ENCODE peak calls at places on chromosomes 13 and 19, in ten cellular contexts. One of them, this sample, is unnamed.
A peak's percentile ranks its signal among the peaks of the same experiment; 100 is the strongest.

GRCh38 chr19:7883796-7884570 is 4.3 kb upstream of the LRRC8E start:
- DNase-seq in COR-L47: no peak
- DNase-seq in amniotic stem cell: no peak
- DNase-seq in NCI-H345: no peak
- DNase-seq in T-helper 17 cell: no peak
- DNase-seq in NCI-H2171 treated with DMSO at 0.1 percent for 48 hours: no peak
- DNase-seq in NCI-H774: no peak
- DNase-seq in C1 segment of cervical spinal cord: no peak
- DNase-seq in GM23338: no peak
- DNase-seq in HuH-7: no peak
- DNase-seq in this sample: no peak

GRCh38 chr19:3003046-3003445 is 25.7 kb downstream of the TLE6 start:
- DNase-seq in COR-L47: no peak
- DNase-seq in NCI-H774: no peak
- DNase-seq in C1 segment of cervical spinal cord: no peak
- DNase-seq in amniotic stem cell: no peak
- DNase-seq in T-helper 17 cell: no peak
- DNase-seq in NCI-H2171 treated with DMSO at 0.1 percent for 48 hours: no peak
- DNase-seq in HuH-7: no peak
- DNase-seq in GM23338: no peak
- DNase-seq in NCI-H345: no peak
- DNase-seq in this sample: no peak

GRCh38 chr13:113455384-113455783 is 2.1 kb upstream of the ADPRHL1 start:
- DNase-seq in amniotic stem cell: no peak
- DNase-seq in C1 segment of cervical spinal cord: no peak
- DNase-seq in NCI-H2171 treated with DMSO at 0.1 percent for 48 hours: no peak
- DNase-seq in HuH-7: no peak
- DNase-seq in COR-L47: no peak
- DNase-seq in NCI-H345: no peak
- DNase-seq in T-helper 17 cell: no peak
- DNase-seq in NCI-H774: no peak
- DNase-seq in GM23338: no peak
- DNase-seq in this sample: no peak

GRCh38 chr19:18281082-18282020 is at the start of gene JUND:
- DNase-seq in NCI-H2171 treated with DMSO at 0.1 percent for 48 hours: peak; percentile 96
- DNase-seq in NCI-H345: peak; percentile 95
- DNase-seq in amniotic stem cell: peak; percentile 93
- DNase-seq in C1 segment of cervical spinal cord: peak; percentile 96
- DNase-seq in GM23338: peak; percentile 97
- DNase-seq in HuH-7: peak; percentile 85
- DNase-seq in COR-L47: peak; percentile 96
- DNase-seq in NCI-H774: peak; percentile 96
- DNase-seq in T-helper 17 cell: peak; percentile 99
- DNase-seq in this sample: peak; percentile 98

GRCh38 chr19:53388168-53388567 is 6.8 kb upstream of the ZNF765 start:
- DNase-seq in NCI-H345: no peak
- DNase-seq in COR-L47: no peak
- DNase-seq in C1 segment of cervical spinal cord: no peak
- DNase-seq in amniotic stem cell: no peak
- DNase-seq in GM23338: no peak
- DNase-seq in NCI-H2171 treated with DMSO at 0.1 percent for 48 hours: no peak
- DNase-seq in HuH-7: no peak
- DNase-seq in T-helper 17 cell: no peak
- DNase-seq in NCI-H774: no peak
- DNase-seq in this sample: no peak

GRCh38 chr13:36251528-36251927 is 37.2 kb upstream of the SOHLH2 start:
- DNase-seq in amniotic stem cell: no peak
- DNase-seq in NCI-H2171 treated with DMSO at 0.1 percent for 48 hours: no peak
- DNase-seq in GM23338: no peak
- DNase-seq in NCI-H774: no peak
- DNase-seq in T-helper 17 cell: no peak
- DNase-seq in C1 segment of cervical spinal cord: no peak
- DNase-seq in HuH-7: no peak
- DNase-seq in COR-L47: no peak
- DNase-seq in NCI-H345: no peak
- DNase-seq in this sample: no peak

GRCh38 chr19:16379521-16380313 is 55.1 kb downstream of the KLF2 start:
- DNase-seq in HuH-7: no peak
- DNase-seq in NCI-H2171 treated with DMSO at 0.1 percent for 48 hours: no peak
- DNase-seq in C1 segment of cervical spinal cord: no peak
- DNase-seq in NCI-H345: no peak
- DNase-seq in GM23338: no peak
- DNase-seq in T-helper 17 cell: no peak
- DNase-seq in COR-L47: no peak
- DNase-seq in NCI-H774: no peak
- DNase-seq in amniotic stem cell: no peak
- DNase-seq in this sample: no peak

GRCh38 chr19:6887326-6887725 is at the start of gene ADGRE1:
- DNase-seq in NCI-H2171 treated with DMSO at 0.1 percent for 48 hours: no peak
- DNase-seq in NCI-H774: no peak
- DNase-seq in GM23338: no peak
- DNase-seq in HuH-7: no peak
- DNase-seq in COR-L47: no peak
- DNase-seq in NCI-H345: no peak
- DNase-seq in C1 segment of cervical spinal cord: no peak
- DNase-seq in T-helper 17 cell: no peak
- DNase-seq in amniotic stem cell: no peak
- DNase-seq in this sample: no peak

GRCh38 chr19:28874742-28875141 is 338.2 kb downstream of the UQCRFS1 start:
- DNase-seq in amniotic stem cell: no peak
- DNase-seq in T-helper 17 cell: no peak
- DNase-seq in NCI-H345: peak; percentile 98
- DNase-seq in COR-L47: no peak
- DNase-seq in HuH-7: no peak
- DNase-seq in GM23338: no peak
- DNase-seq in NCI-H2171 treated with DMSO at 0.1 percent for 48 hours: no peak
- DNase-seq in C1 segment of cervical spinal cord: no peak
- DNase-seq in NCI-H774: peak; percentile 63
- DNase-seq in this sample: no peak

GRCh38 chr19:1685046-1685445 is 32.6 kb upstream of the TCF3 start:
- DNase-seq in GM23338: no peak
- DNase-seq in HuH-7: no peak
- DNase-seq in C1 segment of cervical spinal cord: no peak
- DNase-seq in NCI-H774: no peak
- DNase-seq in NCI-H345: no peak
- DNase-seq in amniotic stem cell: no peak
- DNase-seq in NCI-H2171 treated with DMSO at 0.1 percent for 48 hours: no peak
- DNase-seq in T-helper 17 cell: no peak
- DNase-seq in COR-L47: no peak
- DNase-seq in this sample: peak; percentile 28

GRCh38 chr13:95411641-95412040 is 110.4 kb upstream of the ABCC4 start:
- DNase-seq in GM23338: no peak
- DNase-seq in NCI-H2171 treated with DMSO at 0.1 percent for 48 hours: no peak
- DNase-seq in NCI-H774: peak; percentile 15
- DNase-seq in HuH-7: no peak
- DNase-seq in amniotic stem cell: no peak
- DNase-seq in COR-L47: peak; percentile 68
- DNase-seq in T-helper 17 cell: no peak
- DNase-seq in C1 segment of cervical spinal cord: no peak
- DNase-seq in NCI-H345: no peak
- DNase-seq in this sample: no peak

GRCh38 chr13:28503182-28503980 is 8.5 kb upstream of the FLT1 start:
- DNase-seq in COR-L47: no peak
- DNase-seq in NCI-H2171 treated with DMSO at 0.1 percent for 48 hours: no peak
- DNase-seq in C1 segment of cervical spinal cord: no peak
- DNase-seq in NCI-H345: no peak
- DNase-seq in GM23338: peak; percentile 52
- DNase-seq in T-helper 17 cell: no peak
- DNase-seq in HuH-7: no peak
- DNase-seq in NCI-H774: no peak
- DNase-seq in amniotic stem cell: no peak
- DNase-seq in this sample: peak; percentile 70

GRCh38 chr19:33373701-33374405 is at the start of gene CEBPG:
- DNase-seq in COR-L47: peak; percentile 48
- DNase-seq in GM23338: peak; percentile 63
- DNase-seq in T-helper 17 cell: peak; percentile 63
- DNase-seq in amniotic stem cell: peak; percentile 30
- DNase-seq in C1 segment of cervical spinal cord: no peak
- DNase-seq in NCI-H774: peak; percentile 8
- DNase-seq in HuH-7: no peak
- DNase-seq in NCI-H345: peak; percentile 68
- DNase-seq in NCI-H2171 treated with DMSO at 0.1 percent for 48 hours: peak; percentile 47
- DNase-seq in this sample: no peak

GRCh38 chr19:14433454-14434156 is 499 bp downstream of the PKN1 start:
- DNase-seq in COR-L47: peak; percentile 81
- DNase-seq in GM23338: peak; percentile 55
- DNase-seq in T-helper 17 cell: peak; percentile 37
- DNase-seq in NCI-H2171 treated with DMSO at 0.1 percent for 48 hours: peak; percentile 64
- DNase-seq in NCI-H345: peak; percentile 73
- DNase-seq in NCI-H774: peak; percentile 59
- DNase-seq in amniotic stem cell: no peak
- DNase-seq in HuH-7: no peak
- DNase-seq in C1 segment of cervical spinal cord: no peak
- DNase-seq in this sample: peak; percentile 62

GRCh38 chr19:29371766-29372415 is 153.9 kb upstream of the VSTM2B start:
- DNase-seq in GM23338: no peak
- DNase-seq in NCI-H2171 treated with DMSO at 0.1 percent for 48 hours: no peak
- DNase-seq in C1 segment of cervical spinal cord: no peak
- DNase-seq in NCI-H345: no peak
- DNase-seq in HuH-7: no peak
- DNase-seq in T-helper 17 cell: no peak
- DNase-seq in NCI-H774: no peak
- DNase-seq in amniotic stem cell: no peak
- DNase-seq in COR-L47: no peak
- DNase-seq in this sample: peak; percentile 28

GRCh38 chr13:40458283-40459031 is 208.0 kb downstream of the FOXO1 start:
- DNase-seq in C1 segment of cervical spinal cord: no peak
- DNase-seq in T-helper 17 cell: no peak
- DNase-seq in HuH-7: no peak
- DNase-seq in NCI-H345: no peak
- DNase-seq in GM23338: no peak
- DNase-seq in amniotic stem cell: no peak
- DNase-seq in NCI-H2171 treated with DMSO at 0.1 percent for 48 hours: peak; percentile 49
- DNase-seq in COR-L47: no peak
- DNase-seq in NCI-H774: no peak
- DNase-seq in this sample: no peak

GRCh38 chr13:113653264-113654174 is 4.5 kb downstream of the ATP4B start:
- DNase-seq in amniotic stem cell: no peak
- DNase-seq in T-helper 17 cell: no peak
- DNase-seq in HuH-7: no peak
- DNase-seq in COR-L47: peak; percentile 93
- DNase-seq in GM23338: no peak
- DNase-seq in C1 segment of cervical spinal cord: no peak
- DNase-seq in NCI-H345: peak; percentile 85
- DNase-seq in NCI-H774: peak; percentile 49
- DNase-seq in NCI-H2171 treated with DMSO at 0.1 percent for 48 hours: peak; percentile 43
- DNase-seq in this sample: peak; percentile 54

GRCh38 chr13:27919934-27920676 is at the start of gene PDX1:
- DNase-seq in C1 segment of cervical spinal cord: no peak
- DNase-seq in NCI-H2171 treated with DMSO at 0.1 percent for 48 hours: no peak
- DNase-seq in T-helper 17 cell: no peak
- DNase-seq in amniotic stem cell: no peak
- DNase-seq in COR-L47: no peak
- DNase-seq in HuH-7: no peak
- DNase-seq in GM23338: peak; percentile 83
- DNase-seq in NCI-H774: no peak
- DNase-seq in NCI-H345: no peak
- DNase-seq in this sample: peak; percentile 90

GRCh38 chr13:91280806-91281205 is 66.7 kb upstream of the MIR17HG start:
- DNase-seq in HuH-7: no peak
- DNase-seq in GM23338: no peak
- DNase-seq in NCI-H774: no peak
- DNase-seq in NCI-H2171 treated with DMSO at 0.1 percent for 48 hours: no peak
- DNase-seq in COR-L47: no peak
- DNase-seq in T-helper 17 cell: no peak
- DNase-seq in amniotic stem cell: no peak
- DNase-seq in C1 segment of cervical spinal cord: no peak
- DNase-seq in NCI-H345: no peak
- DNase-seq in this sample: no peak

GRCh38 chr13:99450416-99450815 is 50.9 kb upstream of the TM9SF2 start:
- DNase-seq in NCI-H2171 treated with DMSO at 0.1 percent for 48 hours: no peak
- DNase-seq in amniotic stem cell: no peak
- DNase-seq in NCI-H345: no peak
- DNase-seq in NCI-H774: no peak
- DNase-seq in HuH-7: no peak
- DNase-seq in T-helper 17 cell: no peak
- DNase-seq in COR-L47: no peak
- DNase-seq in GM23338: no peak
- DNase-seq in C1 segment of cervical spinal cord: no peak
- DNase-seq in this sample: no peak

GRCh38 chr13:49657241-49657641 is 28.9 kb downstream of the ARL11 start:
- DNase-seq in C1 segment of cervical spinal cord: no peak
- DNase-seq in GM23338: no peak
- DNase-seq in NCI-H774: no peak
- DNase-seq in amniotic stem cell: no peak
- DNase-seq in HuH-7: no peak
- DNase-seq in COR-L47: no peak
- DNase-seq in T-helper 17 cell: no peak
- DNase-seq in NCI-H2171 treated with DMSO at 0.1 percent for 48 hours: no peak
- DNase-seq in NCI-H345: no peak
- DNase-seq in this sample: peak; percentile 70

GRCh38 chr19:17872251-17873001 is 681 bp downstream of the SLC5A5 start:
- DNase-seq in GM23338: peak; percentile 39
- DNase-seq in amniotic stem cell: no peak
- DNase-seq in C1 segment of cervical spinal cord: no peak
- DNase-seq in NCI-H345: no peak
- DNase-seq in HuH-7: no peak
- DNase-seq in NCI-H2171 treated with DMSO at 0.1 percent for 48 hours: no peak
- DNase-seq in COR-L47: no peak
- DNase-seq in T-helper 17 cell: no peak
- DNase-seq in NCI-H774: no peak
- DNase-seq in this sample: peak; percentile 62

GRCh38 chr19:4154571-4155312 is 1.3 kb downstream of the CREB3L3 start:
- DNase-seq in C1 segment of cervical spinal cord: no peak
- DNase-seq in GM23338: no peak
- DNase-seq in NCI-H774: no peak
- DNase-seq in COR-L47: no peak
- DNase-seq in HuH-7: no peak
- DNase-seq in NCI-H2171 treated with DMSO at 0.1 percent for 48 hours: no peak
- DNase-seq in T-helper 17 cell: no peak
- DNase-seq in NCI-H345: no peak
- DNase-seq in amniotic stem cell: no peak
- DNase-seq in this sample: no peak

GRCh38 chr19:27971071-27971470 is 1241.9 kb downstream of the UQCRFS1 start:
- DNase-seq in NCI-H2171 treated with DMSO at 0.1 percent for 48 hours: no peak
- DNase-seq in COR-L47: no peak
- DNase-seq in C1 segment of cervical spinal cord: no peak
- DNase-seq in HuH-7: no peak
- DNase-seq in T-helper 17 cell: no peak
- DNase-seq in NCI-H774: no peak
- DNase-seq in GM23338: peak; percentile 73
- DNase-seq in amniotic stem cell: no peak
- DNase-seq in NCI-H345: no peak
- DNase-seq in this sample: peak; percentile 74

GRCh38 chr19:9847087-9847671 is 12.1 kb downstream of the PIN1 start:
- DNase-seq in COR-L47: no peak
- DNase-seq in HuH-7: peak; percentile 55
- DNase-seq in NCI-H774: no peak
- DNase-seq in C1 segment of cervical spinal cord: no peak
- DNase-seq in NCI-H345: no peak
- DNase-seq in NCI-H2171 treated with DMSO at 0.1 percent for 48 hours: peak; percentile 62
- DNase-seq in GM23338: peak; percentile 77
- DNase-seq in amniotic stem cell: peak; percentile 86
- DNase-seq in T-helper 17 cell: no peak
- DNase-seq in this sample: peak; percentile 91

GRCh38 chr19:55579766-55580621 is 654 bp downstream of the ZNF579 start:
- DNase-seq in NCI-H774: no peak
- DNase-seq in NCI-H345: peak; percentile 24
- DNase-seq in C1 segment of cervical spinal cord: peak; percentile 25
- DNase-seq in T-helper 17 cell: no peak
- DNase-seq in GM23338: peak; percentile 52
- DNase-seq in HuH-7: peak; percentile 42
- DNase-seq in NCI-H2171 treated with DMSO at 0.1 percent for 48 hours: peak; percentile 22
- DNase-seq in amniotic stem cell: no peak
- DNase-seq in COR-L47: peak; percentile 11
- DNase-seq in this sample: peak; percentile 74

GRCh38 chr13:35600137-35600536 is 123.6 kb upstream of the MAB21L1 start:
- DNase-seq in T-helper 17 cell: no peak
- DNase-seq in NCI-H2171 treated with DMSO at 0.1 percent for 48 hours: no peak
- DNase-seq in NCI-H774: no peak
- DNase-seq in amniotic stem cell: no peak
- DNase-seq in NCI-H345: no peak
- DNase-seq in COR-L47: no peak
- DNase-seq in GM23338: no peak
- DNase-seq in HuH-7: no peak
- DNase-seq in C1 segment of cervical spinal cord: no peak
- DNase-seq in this sample: no peak

GRCh38 chr13:25717798-25718197 is 334.0 kb downstream of the SHISA2 start:
- DNase-seq in NCI-H2171 treated with DMSO at 0.1 percent for 48 hours: peak; percentile 20
- DNase-seq in C1 segment of cervical spinal cord: no peak
- DNase-seq in GM23338: no peak
- DNase-seq in HuH-7: no peak
- DNase-seq in amniotic stem cell: no peak
- DNase-seq in NCI-H774: no peak
- DNase-seq in COR-L47: no peak
- DNase-seq in T-helper 17 cell: no peak
- DNase-seq in NCI-H345: no peak
- DNase-seq in this sample: no peak